ENCODE peak calls at places on chromosome 7, in six cellular contexts. One of them, this sample, is unnamed.

GRCh38 chr7:3979956-3980643 is 679.0 kb downstream of the SDK1 start:
- ATAC-seq in heart left ventricle: no peak
- ATAC-seq in activated T-cell treated with anti-CD3 and anti-CD28 coated beads, Interleukin-2, amount 50 U/mL, for 4 hours: no peak
- ATAC-seq in A549: no peak
- ATAC-seq in activated CD8-positive, alpha-beta T cell treated with anti-CD3 and anti-CD28 coated beads, Interleukin-2, amount 10 ng/mL, durations not matched to agents 7 days and 5 days: no peak
- ATAC-seq in body of pancreas: no peak
- ATAC-seq in this sample: peak; percentile 20

GRCh38 chr7:50565977-50566376 is 772 bp upstream of the DDC start:
- ATAC-seq in heart left ventricle: no peak
- ATAC-seq in body of pancreas: no peak
- ATAC-seq in activated CD8-positive, alpha-beta T cell treated with anti-CD3 and anti-CD28 coated beads, Interleukin-2, amount 10 ng/mL, durations not matched to agents 7 days and 5 days: no peak
- ATAC-seq in A549: no peak
- ATAC-seq in activated T-cell treated with anti-CD3 and anti-CD28 coated beads, Interleukin-2, amount 50 U/mL, for 4 hours: no peak
- ATAC-seq in this sample: no peak

GRCh38 chr7:46058424-46058823 is 137.4 kb upstream of the IGFBP3 start:
- ATAC-seq in heart left ventricle: no peak
- ATAC-seq in activated T-cell treated with anti-CD3 and anti-CD28 coated beads, Interleukin-2, amount 50 U/mL, for 4 hours: no peak
- ATAC-seq in activated CD8-positive, alpha-beta T cell treated with anti-CD3 and anti-CD28 coated beads, Interleukin-2, amount 10 ng/mL, durations not matched to agents 7 days and 5 days: no peak
- ATAC-seq in A549: no peak
- ATAC-seq in body of pancreas: no peak
- ATAC-seq in this sample: no peak

GRCh38 chr7:24902276-24902675 is 77.7 kb downstream of the OSBPL3 start:
- ATAC-seq in activated CD8-positive, alpha-beta T cell treated with anti-CD3 and anti-CD28 coated beads, Interleukin-2, amount 10 ng/mL, durations not matched to agents 7 days and 5 days: no peak
- ATAC-seq in body of pancreas: no peak
- ATAC-seq in heart left ventricle: no peak
- ATAC-seq in activated T-cell treated with anti-CD3 and anti-CD28 coated beads, Interleukin-2, amount 50 U/mL, for 4 hours: no peak
- ATAC-seq in A549: no peak
- ATAC-seq in this sample: no peak

GRCh38 chr7:28580626-28581025 is 168.3 kb downstream of the CREB5 start:
- ATAC-seq in heart left ventricle: no peak
- ATAC-seq in activated CD8-positive, alpha-beta T cell treated with anti-CD3 and anti-CD28 coated beads, Interleukin-2, amount 10 ng/mL, durations not matched to agents 7 days and 5 days: no peak
- ATAC-seq in activated T-cell treated with anti-CD3 and anti-CD28 coated beads, Interleukin-2, amount 50 U/mL, for 4 hours: no peak
- ATAC-seq in body of pancreas: no peak
- ATAC-seq in A549: no peak
- ATAC-seq in this sample: no peak

GRCh38 chr7:151657173-151657572 is 137.5 kb upstream of the RHEB start:
- ATAC-seq in activated CD8-positive, alpha-beta T cell treated with anti-CD3 and anti-CD28 coated beads, Interleukin-2, amount 10 ng/mL, durations not matched to agents 7 days and 5 days: no peak
- ATAC-seq in A549: no peak
- ATAC-seq in activated T-cell treated with anti-CD3 and anti-CD28 coated beads, Interleukin-2, amount 50 U/mL, for 4 hours: no peak
- ATAC-seq in body of pancreas: no peak
- ATAC-seq in heart left ventricle: peak; percentile 91
- ATAC-seq in this sample: no peak

GRCh38 chr7:111518264-111518663 is 44.0 kb downstream of the IMMP2L start:
- ATAC-seq in body of pancreas: no peak
- ATAC-seq in activated T-cell treated with anti-CD3 and anti-CD28 coated beads, Interleukin-2, amount 50 U/mL, for 4 hours: no peak
- ATAC-seq in heart left ventricle: no peak
- ATAC-seq in activated CD8-positive, alpha-beta T cell treated with anti-CD3 and anti-CD28 coated beads, Interleukin-2, amount 10 ng/mL, durations not matched to agents 7 days and 5 days: no peak
- ATAC-seq in A549: no peak
- ATAC-seq in this sample: no peak

GRCh38 chr7:91168766-91169518 is 95.3 kb upstream of the FZD1 start:
- ATAC-seq in A549: no peak
- ATAC-seq in body of pancreas: no peak
- ATAC-seq in activated CD8-positive, alpha-beta T cell treated with anti-CD3 and anti-CD28 coated beads, Interleukin-2, amount 10 ng/mL, durations not matched to agents 7 days and 5 days: no peak
- ATAC-seq in heart left ventricle: no peak
- ATAC-seq in activated T-cell treated with anti-CD3 and anti-CD28 coated beads, Interleukin-2, amount 50 U/mL, for 4 hours: no peak
- ATAC-seq in this sample: no peak

GRCh38 chr7:54904130-54904529 is 114.7 kb upstream of the EGFR start:
- ATAC-seq in activated T-cell treated with anti-CD3 and anti-CD28 coated beads, Interleukin-2, amount 50 U/mL, for 4 hours: no peak
- ATAC-seq in A549: no peak
- ATAC-seq in body of pancreas: peak; percentile 71
- ATAC-seq in heart left ventricle: peak; percentile 74
- ATAC-seq in activated CD8-positive, alpha-beta T cell treated with anti-CD3 and anti-CD28 coated beads, Interleukin-2, amount 10 ng/mL, durations not matched to agents 7 days and 5 days: no peak
- ATAC-seq in this sample: peak; percentile 96

GRCh38 chr7:44213206-44213871 is 12.6 kb downstream of the YKT6 start:
- ATAC-seq in activated T-cell treated with anti-CD3 and anti-CD28 coated beads, Interleukin-2, amount 50 U/mL, for 4 hours: no peak
- ATAC-seq in activated CD8-positive, alpha-beta T cell treated with anti-CD3 and anti-CD28 coated beads, Interleukin-2, amount 10 ng/mL, durations not matched to agents 7 days and 5 days: no peak
- ATAC-seq in A549: no peak
- ATAC-seq in body of pancreas: no peak
- ATAC-seq in heart left ventricle: peak; percentile 2
- ATAC-seq in this sample: no peak

GRCh38 chr7:25886387-25887240 is 265.4 kb upstream of the NFE2L3 start:
- ATAC-seq in A549: no peak
- ATAC-seq in activated T-cell treated with anti-CD3 and anti-CD28 coated beads, Interleukin-2, amount 50 U/mL, for 4 hours: no peak
- ATAC-seq in heart left ventricle: peak; percentile 75
- ATAC-seq in body of pancreas: no peak
- ATAC-seq in activated CD8-positive, alpha-beta T cell treated with anti-CD3 and anti-CD28 coated beads, Interleukin-2, amount 10 ng/mL, durations not matched to agents 7 days and 5 days: no peak
- ATAC-seq in this sample: no peak

GRCh38 chr7:81330108-81330507 is 411.3 kb upstream of the SEMA3C start:
- ATAC-seq in activated T-cell treated with anti-CD3 and anti-CD28 coated beads, Interleukin-2, amount 50 U/mL, for 4 hours: no peak
- ATAC-seq in A549: no peak
- ATAC-seq in body of pancreas: no peak
- ATAC-seq in heart left ventricle: no peak
- ATAC-seq in activated CD8-positive, alpha-beta T cell treated with anti-CD3 and anti-CD28 coated beads, Interleukin-2, amount 10 ng/mL, durations not matched to agents 7 days and 5 days: no peak
- ATAC-seq in this sample: no peak

GRCh38 chr7:100539436-100540006 is 518 bp downstream of the AGFG2 start:
- ATAC-seq in activated CD8-positive, alpha-beta T cell treated with anti-CD3 and anti-CD28 coated beads, Interleukin-2, amount 10 ng/mL, durations not matched to agents 7 days and 5 days: no peak
- ATAC-seq in activated T-cell treated with anti-CD3 and anti-CD28 coated beads, Interleukin-2, amount 50 U/mL, for 4 hours: no peak
- ATAC-seq in body of pancreas: no peak
- ATAC-seq in A549: peak; percentile 7
- ATAC-seq in heart left ventricle: peak; percentile 25
- ATAC-seq in this sample: no peak

GRCh38 chr7:37354661-37355131 is 94.0 kb downstream of the ELMO1 start:
- ATAC-seq in activated CD8-positive, alpha-beta T cell treated with anti-CD3 and anti-CD28 coated beads, Interleukin-2, amount 10 ng/mL, durations not matched to agents 7 days and 5 days: peak; percentile 31
- ATAC-seq in activated T-cell treated with anti-CD3 and anti-CD28 coated beads, Interleukin-2, amount 50 U/mL, for 4 hours: peak; percentile 84
- ATAC-seq in heart left ventricle: peak; percentile 97
- ATAC-seq in body of pancreas: peak; percentile 82
- ATAC-seq in A549: no peak
- ATAC-seq in this sample: no peak

GRCh38 chr7:106071999-106072714 is 40.0 kb downstream of the SYPL1 start:
- ATAC-seq in activated T-cell treated with anti-CD3 and anti-CD28 coated beads, Interleukin-2, amount 50 U/mL, for 4 hours: peak; percentile 9
- ATAC-seq in heart left ventricle: no peak
- ATAC-seq in A549: no peak
- ATAC-seq in body of pancreas: peak; percentile 56
- ATAC-seq in activated CD8-positive, alpha-beta T cell treated with anti-CD3 and anti-CD28 coated beads, Interleukin-2, amount 10 ng/mL, durations not matched to agents 7 days and 5 days: peak; percentile 17
- ATAC-seq in this sample: peak; percentile 32

GRCh38 chr7:102106625-102107024 is 180.0 kb upstream of the SH2B2 start:
- ATAC-seq in heart left ventricle: peak; percentile 20
- ATAC-seq in activated T-cell treated with anti-CD3 and anti-CD28 coated beads, Interleukin-2, amount 50 U/mL, for 4 hours: no peak
- ATAC-seq in body of pancreas: no peak
- ATAC-seq in activated CD8-positive, alpha-beta T cell treated with anti-CD3 and anti-CD28 coated beads, Interleukin-2, amount 10 ng/mL, durations not matched to agents 7 days and 5 days: no peak
- ATAC-seq in A549: peak; percentile 37
- ATAC-seq in this sample: no peak

GRCh38 chr7:100400656-100401055 is 27.4 kb downstream of the PILRA start:
- ATAC-seq in A549: peak; percentile 56
- ATAC-seq in heart left ventricle: no peak
- ATAC-seq in body of pancreas: no peak
- ATAC-seq in activated CD8-positive, alpha-beta T cell treated with anti-CD3 and anti-CD28 coated beads, Interleukin-2, amount 10 ng/mL, durations not matched to agents 7 days and 5 days: no peak
- ATAC-seq in activated T-cell treated with anti-CD3 and anti-CD28 coated beads, Interleukin-2, amount 50 U/mL, for 4 hours: no peak
- ATAC-seq in this sample: peak; percentile 76

GRCh38 chr7:151003572-151003971 is 12.8 kb downstream of the NOS3 start:
- ATAC-seq in A549: peak; percentile 37
- ATAC-seq in activated T-cell treated with anti-CD3 and anti-CD28 coated beads, Interleukin-2, amount 50 U/mL, for 4 hours: no peak
- ATAC-seq in activated CD8-positive, alpha-beta T cell treated with anti-CD3 and anti-CD28 coated beads, Interleukin-2, amount 10 ng/mL, durations not matched to agents 7 days and 5 days: no peak
- ATAC-seq in body of pancreas: no peak
- ATAC-seq in heart left ventricle: no peak
- ATAC-seq in this sample: no peak

GRCh38 chr7:84669177-84669732 is 474.7 kb upstream of the SEMA3A start:
- ATAC-seq in activated T-cell treated with anti-CD3 and anti-CD28 coated beads, Interleukin-2, amount 50 U/mL, for 4 hours: no peak
- ATAC-seq in body of pancreas: no peak
- ATAC-seq in heart left ventricle: peak; percentile 50
- ATAC-seq in activated CD8-positive, alpha-beta T cell treated with anti-CD3 and anti-CD28 coated beads, Interleukin-2, amount 10 ng/mL, durations not matched to agents 7 days and 5 days: no peak
- ATAC-seq in A549: no peak
- ATAC-seq in this sample: no peak

GRCh38 chr7:123633553-123633952 is 22.1 kb upstream of the LMOD2 start:
- ATAC-seq in activated T-cell treated with anti-CD3 and anti-CD28 coated beads, Interleukin-2, amount 50 U/mL, for 4 hours: no peak
- ATAC-seq in activated CD8-positive, alpha-beta T cell treated with anti-CD3 and anti-CD28 coated beads, Interleukin-2, amount 10 ng/mL, durations not matched to agents 7 days and 5 days: no peak
- ATAC-seq in heart left ventricle: no peak
- ATAC-seq in body of pancreas: no peak
- ATAC-seq in A549: no peak
- ATAC-seq in this sample: peak; percentile 70

GRCh38 chr7:41470081-41470480 is 232.8 kb downstream of the INHBA start:
- ATAC-seq in heart left ventricle: no peak
- ATAC-seq in body of pancreas: no peak
- ATAC-seq in activated T-cell treated with anti-CD3 and anti-CD28 coated beads, Interleukin-2, amount 50 U/mL, for 4 hours: no peak
- ATAC-seq in A549: no peak
- ATAC-seq in activated CD8-positive, alpha-beta T cell treated with anti-CD3 and anti-CD28 coated beads, Interleukin-2, amount 10 ng/mL, durations not matched to agents 7 days and 5 days: no peak
- ATAC-seq in this sample: no peak

GRCh38 chr7:150410680-150411346 is 31.7 kb downstream of the ZNF775 start:
- ATAC-seq in body of pancreas: no peak
- ATAC-seq in activated CD8-positive, alpha-beta T cell treated with anti-CD3 and anti-CD28 coated beads, Interleukin-2, amount 10 ng/mL, durations not matched to agents 7 days and 5 days: no peak
- ATAC-seq in activated T-cell treated with anti-CD3 and anti-CD28 coated beads, Interleukin-2, amount 50 U/mL, for 4 hours: no peak
- ATAC-seq in heart left ventricle: no peak
- ATAC-seq in A549: no peak
- ATAC-seq in this sample: no peak

GRCh38 chr7:37287093-37287492 is 161.6 kb downstream of the ELMO1 start:
- ATAC-seq in body of pancreas: peak; percentile 47
- ATAC-seq in activated T-cell treated with anti-CD3 and anti-CD28 coated beads, Interleukin-2, amount 50 U/mL, for 4 hours: no peak
- ATAC-seq in A549: no peak
- ATAC-seq in activated CD8-positive, alpha-beta T cell treated with anti-CD3 and anti-CD28 coated beads, Interleukin-2, amount 10 ng/mL, durations not matched to agents 7 days and 5 days: no peak
- ATAC-seq in heart left ventricle: no peak
- ATAC-seq in this sample: no peak

GRCh38 chr7:98105942-98106544 is 619 bp upstream of the LMTK2 start:
- ATAC-seq in heart left ventricle: no peak
- ATAC-seq in body of pancreas: no peak
- ATAC-seq in A549: peak; percentile 39
- ATAC-seq in activated CD8-positive, alpha-beta T cell treated with anti-CD3 and anti-CD28 coated beads, Interleukin-2, amount 10 ng/mL, durations not matched to agents 7 days and 5 days: peak; percentile 1
- ATAC-seq in activated T-cell treated with anti-CD3 and anti-CD28 coated beads, Interleukin-2, amount 50 U/mL, for 4 hours: peak; percentile 12
- ATAC-seq in this sample: peak; percentile 1

GRCh38 chr7:136710751-136711150 is 157.7 kb upstream of the CHRM2 start:
- ATAC-seq in body of pancreas: no peak
- ATAC-seq in activated T-cell treated with anti-CD3 and anti-CD28 coated beads, Interleukin-2, amount 50 U/mL, for 4 hours: no peak
- ATAC-seq in heart left ventricle: no peak
- ATAC-seq in A549: no peak
- ATAC-seq in activated CD8-positive, alpha-beta T cell treated with anti-CD3 and anti-CD28 coated beads, Interleukin-2, amount 10 ng/mL, durations not matched to agents 7 days and 5 days: no peak
- ATAC-seq in this sample: no peak

GRCh38 chr7:36157506-36158320 is 4.7 kb downstream of the EEPD1 start:
- ATAC-seq in A549: no peak
- ATAC-seq in body of pancreas: no peak
- ATAC-seq in activated CD8-positive, alpha-beta T cell treated with anti-CD3 and anti-CD28 coated beads, Interleukin-2, amount 10 ng/mL, durations not matched to agents 7 days and 5 days: no peak
- ATAC-seq in activated T-cell treated with anti-CD3 and anti-CD28 coated beads, Interleukin-2, amount 50 U/mL, for 4 hours: no peak
- ATAC-seq in heart left ventricle: no peak
- ATAC-seq in this sample: no peak

GRCh38 chr7:26688936-26689506 is 175.4 kb downstream of the SKAP2 start:
- ATAC-seq in activated CD8-positive, alpha-beta T cell treated with anti-CD3 and anti-CD28 coated beads, Interleukin-2, amount 10 ng/mL, durations not matched to agents 7 days and 5 days: no peak
- ATAC-seq in activated T-cell treated with anti-CD3 and anti-CD28 coated beads, Interleukin-2, amount 50 U/mL, for 4 hours: no peak
- ATAC-seq in A549: no peak
- ATAC-seq in body of pancreas: no peak
- ATAC-seq in heart left ventricle: no peak
- ATAC-seq in this sample: no peak

GRCh38 chr7:104059103-104059502 is 69.6 kb upstream of the RELN start:
- ATAC-seq in activated T-cell treated with anti-CD3 and anti-CD28 coated beads, Interleukin-2, amount 50 U/mL, for 4 hours: no peak
- ATAC-seq in body of pancreas: no peak
- ATAC-seq in A549: no peak
- ATAC-seq in heart left ventricle: no peak
- ATAC-seq in activated CD8-positive, alpha-beta T cell treated with anti-CD3 and anti-CD28 coated beads, Interleukin-2, amount 10 ng/mL, durations not matched to agents 7 days and 5 days: no peak
- ATAC-seq in this sample: no peak

GRCh38 chr7:36736827-36737211 is 12.5 kb upstream of the AOAH start:
- ATAC-seq in A549: no peak
- ATAC-seq in activated T-cell treated with anti-CD3 and anti-CD28 coated beads, Interleukin-2, amount 50 U/mL, for 4 hours: peak; percentile 71
- ATAC-seq in activated CD8-positive, alpha-beta T cell treated with anti-CD3 and anti-CD28 coated beads, Interleukin-2, amount 10 ng/mL, durations not matched to agents 7 days and 5 days: peak; percentile 57
- ATAC-seq in body of pancreas: no peak
- ATAC-seq in heart left ventricle: peak; percentile 68
- ATAC-seq in this sample: no peak

GRCh38 chr7:49483142-49483541 is 290.3 kb upstream of the VWC2 start:
- ATAC-seq in activated CD8-positive, alpha-beta T cell treated with anti-CD3 and anti-CD28 coated beads, Interleukin-2, amount 10 ng/mL, durations not matched to agents 7 days and 5 days: no peak
- ATAC-seq in heart left ventricle: peak; percentile 86
- ATAC-seq in A549: no peak
- ATAC-seq in body of pancreas: no peak
- ATAC-seq in activated T-cell treated with anti-CD3 and anti-CD28 coated beads, Interleukin-2, amount 50 U/mL, for 4 hours: no peak
- ATAC-seq in this sample: peak; percentile 70

GRCh38 chr7:149681274-149681673 is 92.1 kb downstream of the ZNF467 start:
- ATAC-seq in heart left ventricle: no peak
- ATAC-seq in activated T-cell treated with anti-CD3 and anti-CD28 coated beads, Interleukin-2, amount 50 U/mL, for 4 hours: no peak
- ATAC-seq in activated CD8-positive, alpha-beta T cell treated with anti-CD3 and anti-CD28 coated beads, Interleukin-2, amount 10 ng/mL, durations not matched to agents 7 days and 5 days: no peak
- ATAC-seq in body of pancreas: no peak
- ATAC-seq in A549: no peak
- ATAC-seq in this sample: no peak

This sample was measured in SK-N-SH treated with all-trans-retinoic acid at 6 μM for 48 hours.